ENCODE peak calls at places on chromosome 19, in ten cellular contexts. C is small intestine; L is AG04449; J is ascending aorta; S is COLO829; R is esophagus squamous epithelium; H is CD4-positive, CD25-positive, alpha-beta regulatory T cell; N is stimulated activated CD8-positive, alpha-beta memory T cell treated with anti-CD3 and anti-CD28 coated beads, Interleukin-4, amount 100 ng/mL, for 4 hours; O is iris pigment epithelial cell; W is A549. F is an unnamed sample.
A peak's percentile ranks its signal among the peaks of the same experiment; 100 is the strongest.

GRCh38 chr19:47438793-47439220 is 19.5 kb upstream of the MEIS3 start:
- DNase-seq in C (no peak), R (no peak), O (no peak), H (no peak), L (no peak), N (no peak), S (no peak), W (no peak), J (no peak), F (no peak)

GRCh38 chr19:6343462-6343861 is 10.1 kb upstream of the ACER1 start:
- DNase-seq in L (no peak), O (no peak), C (no peak), N (no peak), S (no peak), R (no peak), W (peak; percentile 45), H (no peak), J (no peak), F (no peak)

GRCh38 chr19:6750062-6750461 is 10.6 kb downstream of the TRIP10 start:
- DNase-seq in L (no peak), S (no peak), O (no peak), N (no peak), H (no peak), R (no peak), C (no peak), W (no peak), J (no peak), F (no peak)

GRCh38 chr19:11848594-11849263 is at the start of gene ZNF439:
- DNase-seq in C (peak; percentile 93), R (peak; percentile 38), O (peak; percentile 78), N (peak; percentile 70), J (peak; percentile 93), S (peak; percentile 4), H (peak; percentile 85), W (no peak), L (peak; percentile 7), F (peak; percentile 77)

GRCh38 chr19:14718522-14719113 is 28.8 kb downstream of the ZNF333 start:
- DNase-seq in C (no peak), S (no peak), L (no peak), H (no peak), R (no peak), N (no peak), J (no peak), W (peak; percentile 13), O (no peak), F (no peak)

GRCh38 chr19:54551293-54551692 is 22.3 kb upstream of the LILRA2 start:
- DNase-seq in N (no peak), R (no peak), H (no peak), S (no peak), C (no peak), L (no peak), O (no peak), J (no peak), W (no peak), F (no peak)

GRCh38 chr19:50556236-50557008 is 11.8 kb downstream of the LRRC4B start:
- DNase-seq in R (no peak), L (peak; percentile 3), H (peak; percentile 61), O (peak; percentile 53), N (peak; percentile 32), J (peak; percentile 83), C (peak; percentile 14), W (peak; percentile 88), S (peak; percentile 83), F (peak; percentile 15)

GRCh38 chr19:10797541-10798256 is 38.3 kb downstream of the TMED1 start:
- DNase-seq in W (no peak), R (no peak), J (no peak), N (peak; percentile 88), O (peak; percentile 28), H (peak; percentile 78), C (no peak), S (no peak), L (no peak), F (no peak)

GRCh38 chr19:10625003-10625761 is at the start of gene SLC44A2:
- DNase-seq in L (no peak), J (peak; percentile 83), R (no peak), W (no peak), O (peak; percentile 65), N (no peak), S (peak; percentile 21), C (peak; percentile 87), H (no peak), F (no peak)

GRCh38 chr19:34265221-34265650 is 10.9 kb downstream of the GARRE1 start:
- DNase-seq in O (no peak), H (no peak), N (no peak), R (no peak), C (no peak), S (no peak), J (no peak), L (no peak), W (no peak), F (no peak)

GRCh38 chr19:410243-410781 is 1.4 kb upstream of the C2CD4C start:
- DNase-seq in S (no peak), C (no peak), N (no peak), J (peak; percentile 60), H (no peak), O (no peak), L (no peak), R (no peak), W (no peak), F (no peak)

GRCh38 chr19:54432144-54432738 is 16.8 kb upstream of the LENG8 start:
- DNase-seq in C (no peak), H (no peak), N (no peak), O (no peak), J (no peak), W (no peak), L (no peak), S (no peak), R (no peak), F (no peak)

GRCh38 chr19:49151339-49152217 is 3.6 kb downstream of the HRC start:
- DNase-seq in N (no peak), C (peak; percentile 98), S (peak; percentile 90), L (no peak), H (no peak), R (no peak), O (peak; percentile 41), W (peak; percentile 91), J (peak; percentile 80), F (no peak)

GRCh38 chr19:27918818-27919217 is 1294.1 kb downstream of the UQCRFS1 start:
- DNase-seq in H (no peak), N (no peak), C (no peak), J (no peak), W (no peak), S (no peak), R (no peak), O (no peak), L (no peak), F (no peak)

GRCh38 chr19:57317503-57317902 is 2.8 kb upstream of the ZNF543 start:
- DNase-seq in S (no peak), O (no peak), N (no peak), H (no peak), C (no peak), R (no peak), J (no peak), L (no peak), W (no peak), F (no peak)

GRCh38 chr19:16316506-16316882 is 8.1 kb upstream of the KLF2 start:
- DNase-seq in J (no peak), H (no peak), L (no peak), C (no peak), S (no peak), R (no peak), W (no peak), O (no peak), N (no peak), F (no peak)

GRCh38 chr19:40598121-40598917 is 2.9 kb upstream of the LTBP4 start:
- DNase-seq in N (no peak), C (peak; percentile 81), W (peak; percentile 97), L (no peak), J (peak; percentile 94), S (peak; percentile 66), H (peak; percentile 77), O (peak; percentile 82), R (no peak), F (peak; percentile 69)

GRCh38 chr19:2058570-2059421 is 7.8 kb upstream of the MKNK2 start:
- DNase-seq in C (no peak), N (no peak), R (no peak), S (no peak), H (no peak), W (no peak), L (no peak), O (no peak), J (no peak), F (no peak)

GRCh38 chr19:8505680-8506401 is 3.4 kb upstream of the PRAM1 start:
- DNase-seq in J (peak; percentile 87), W (peak; percentile 71), N (peak; percentile 44), O (peak; percentile 52), C (peak; percentile 66), H (peak; percentile 56), R (no peak), S (peak; percentile 68), L (no peak), F (peak; percentile 33)

GRCh38 chr19:17026706-17027427 is at the start of gene CPAMD8:
- DNase-seq in N (no peak), O (no peak), J (no peak), L (no peak), H (no peak), C (no peak), S (no peak), W (no peak), R (no peak), F (no peak)